ENCODE peak calls at places on chromosome X, in seven cellular contexts. R is CD4-positive, alpha-beta memory T cell; E is psoas muscle; F is ovary; Z is aorta; D is tibial nerve; I is CD4-positive, alpha-beta T cell. C is an unnamed sample. For H3K9me3, the result is how much of the 10 kb centered on the place peaks cover.

GRCh38 chrX:148600131-148600530 is 99.7 kb downstream of the AFF2 start:
- DNase-seq in R (no peak), E (no peak), F (no peak), Z (no peak), D (no peak), I (no peak), C (no peak)

GRCh38 chrX:22165732-22166457 is 106.8 kb upstream of the CBLL2 start:
- DNase-seq in R (no peak), E (no peak), F (no peak), Z (no peak), D (no peak), I (no peak), C (no peak)

GRCh38 chrX:150482537-150483217 is 85.7 kb upstream of the MTM1 start:
- DNase-seq in R (no peak), E (no peak), F (no peak), Z (no peak), D (no peak), I (no peak), C (no peak)

GRCh38 chrX:150421816-150422215 is 58.7 kb downstream of the MAMLD1 start:
- DNase-seq in R (no peak), E (peak), F (peak), Z (peak), D (no peak), I (no peak), C (no peak)

GRCh38 chrX:107629533-107629909 is 1.2 kb downstream of the PRPS1 start:
- DNase-seq in R (no peak), E (no peak), F (no peak), Z (no peak), D (no peak), I (no peak), C (no peak)

GRCh38 chrX:96372313-96373046 is 312.2 kb upstream of the DIAPH2 start:
- DNase-seq in R (no peak), E (no peak), F (no peak), Z (no peak), D (no peak), I (no peak), C (no peak)

GRCh38 chrX:113400193-113400704 is 559.6 kb upstream of the AMOT start:
- DNase-seq in R (no peak), E (no peak), F (no peak), Z (no peak), D (no peak), I (no peak), C (no peak)

GRCh38 chrX:11890843-11891514 is 132.9 kb downstream of the MSL3 start:
- DNase-seq in R (no peak), E (peak), F (no peak), Z (no peak), D (no peak), I (no peak), C (no peak)

GRCh38 chrX:76228499-76228898 is 55.6 kb downstream of the PBDC1 start:
- DNase-seq in R (no peak), E (no peak), F (no peak), Z (no peak), D (no peak), I (no peak), C (no peak)

GRCh38 chrX:40154853-40155616 is 57.3 kb upstream of the BCOR start:
- DNase-seq in R (no peak), E (peak), F (peak), Z (peak), D (no peak), I (no peak), C (no peak)

GRCh38 chrX:39905475-39905889 is 192.3 kb downstream of the BCOR start:
- DNase-seq in R (no peak), E (no peak), F (peak), Z (no peak), D (no peak), I (no peak), C (no peak)

GRCh38 chrX:97529801-97530200 is 646.1 kb downstream of the RPA4 start:
- DNase-seq in R (no peak), E (no peak), F (no peak), Z (no peak), D (no peak), I (no peak), C (no peak)

GRCh38 chrX:49039598-49040375 is 3.4 kb downstream of the TFE3 start:
- DNase-seq in R (peak), E (peak), F (peak), Z (peak), D (peak), I (peak), C (no peak)

GRCh38 chrX:51420610-51421009 is 75.8 kb downstream of the NUDT11 start:
- DNase-seq in R (peak), E (no peak), F (no peak), Z (no peak), D (no peak), I (no peak), C (no peak)

GRCh38 chrX:42119076-42119475 is 195.7 kb upstream of the CASK start:
- DNase-seq in R (no peak), E (no peak), F (no peak), Z (no peak), D (no peak), I (no peak), C (no peak)

GRCh38 chrX:149259241-149259640 is 245.9 kb downstream of the IDS start:
- DNase-seq in R (no peak), E (no peak), F (no peak), Z (no peak), D (no peak), I (no peak), C (no peak)

GRCh38 chrX:70398899-70399298 is 24.2 kb upstream of the GDPD2 start:
- DNase-seq in R (peak), E (no peak), F (no peak), Z (no peak), D (no peak), I (no peak), C (no peak)

GRCh38 chrX:74656079-74656745 is 41.8 kb upstream of the RLIM start:
- DNase-seq in R (no peak), E (no peak), F (no peak), Z (no peak), D (no peak), I (no peak), C (no peak)

GRCh38 chrX:100368167-100368566 is 41.9 kb downstream of the PCDH19 start:
- DNase-seq in R (peak), E (no peak), F (no peak), Z (no peak), D (no peak), I (no peak), C (no peak)

GRCh38 chrX:154731881-154732280 is 19.0 kb downstream of the GAB3 start:
- DNase-seq in R (no peak), E (no peak), F (no peak), Z (no peak), D (no peak), I (no peak), C (no peak)

GRCh38 chrX:47091149-47091775 is 13.0 kb downstream of the RGN start:
- DNase-seq in R (no peak), E (no peak), F (no peak), Z (no peak), D (no peak), I (no peak), C (no peak)

GRCh38 chrX:31435592-31435991 is 363.8 kb upstream of the FTHL17 start:
- DNase-seq in R (no peak), E (no peak), F (no peak), Z (no peak), D (no peak), I (no peak), C (no peak)

GRCh38 chrX:80388206-80388605 is 32.0 kb upstream of the TENT5D start:
- DNase-seq in R (no peak), E (no peak), F (no peak), Z (no peak), D (no peak), I (no peak), C (no peak)
- H3K9me3 ChIP-seq in R (under half), E (under half), F (under half), Z (under half), D (under half), I (under half), C (under half)

DNA sequence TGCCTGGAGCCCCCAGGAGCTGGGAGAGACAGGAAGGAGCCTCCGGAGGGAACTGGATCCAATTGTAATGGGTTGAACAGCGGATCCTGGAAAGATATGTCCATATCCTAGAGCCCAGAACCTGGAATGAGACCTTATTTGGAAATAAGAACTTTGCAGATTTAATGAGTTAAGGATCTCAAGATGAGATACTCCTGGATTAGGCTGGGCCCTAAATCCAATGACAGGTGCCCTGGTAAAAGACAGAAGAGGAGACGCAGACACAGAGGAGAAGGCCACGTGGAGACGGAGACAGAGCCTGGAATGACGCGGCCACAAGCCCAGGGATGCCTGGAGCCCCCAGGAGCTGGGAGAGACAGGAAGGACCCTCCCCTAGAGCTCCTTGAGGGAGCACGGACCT is 34.1 kb downstream of the P2RY8 start:
- DNase-seq in R (no peak), E (no peak), F (no peak), Z (peak), D (no peak), I (no peak), C (no peak)
- H3K9me3 ChIP-seq in R (under half), E (under half), F (under half), Z (under half), D (under half), I (under half), C (under half)

DNA sequence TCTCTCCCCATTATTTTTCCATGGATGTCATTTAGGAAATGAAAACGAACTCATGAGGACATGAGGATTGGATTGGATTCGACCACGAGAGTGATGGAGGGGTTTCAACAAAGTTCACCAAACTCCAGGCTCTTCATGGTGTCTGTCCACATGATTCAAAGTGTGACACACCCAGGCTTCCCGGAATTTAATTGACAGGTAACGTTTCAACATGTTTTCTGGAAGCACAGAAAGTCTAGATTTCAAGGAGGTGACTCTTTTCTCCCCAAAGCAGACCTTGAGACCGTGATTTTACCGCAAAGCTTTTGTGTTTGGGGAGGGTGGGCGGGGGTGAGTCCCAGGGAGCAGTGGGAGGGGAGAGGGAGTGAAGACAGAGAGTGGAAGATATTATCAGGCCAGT is 94.2 kb upstream of the CD99 start:
- DNase-seq in R (no peak), E (no peak), F (no peak), Z (no peak), D (no peak), I (no peak), C (no peak)
- H3K9me3 ChIP-seq in R (under half), E (under half), F (under half), Z (under half), D (under half), I (under half), C (under half)

DNA sequence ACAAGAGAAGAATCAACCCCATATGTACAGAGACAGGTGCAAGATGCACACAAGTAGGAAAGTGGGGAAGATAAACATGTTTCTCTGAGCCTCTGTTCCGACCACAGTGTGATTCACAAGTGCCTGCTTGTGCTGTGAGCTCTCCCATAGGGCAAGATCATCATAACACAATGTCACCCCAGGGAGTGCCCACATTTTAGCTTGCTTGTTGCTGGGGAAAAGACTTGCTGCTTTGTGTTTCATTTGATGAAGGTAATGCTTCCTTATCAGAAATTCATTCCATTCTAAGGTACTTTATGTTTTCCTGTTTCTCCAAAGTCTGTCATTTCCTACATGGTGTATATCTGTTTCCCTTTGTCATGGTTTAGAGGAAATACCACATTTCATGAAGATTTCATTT is 304.5 kb upstream of the DIPK2B start:
- DNase-seq in R (no peak), E (no peak), F (no peak), Z (no peak), D (no peak), I (no peak), C (no peak)
- H3K9me3 ChIP-seq in R (under half), E (under half), F (under half), Z (under half), D (under half), I (under half), C (under half)

DNA sequence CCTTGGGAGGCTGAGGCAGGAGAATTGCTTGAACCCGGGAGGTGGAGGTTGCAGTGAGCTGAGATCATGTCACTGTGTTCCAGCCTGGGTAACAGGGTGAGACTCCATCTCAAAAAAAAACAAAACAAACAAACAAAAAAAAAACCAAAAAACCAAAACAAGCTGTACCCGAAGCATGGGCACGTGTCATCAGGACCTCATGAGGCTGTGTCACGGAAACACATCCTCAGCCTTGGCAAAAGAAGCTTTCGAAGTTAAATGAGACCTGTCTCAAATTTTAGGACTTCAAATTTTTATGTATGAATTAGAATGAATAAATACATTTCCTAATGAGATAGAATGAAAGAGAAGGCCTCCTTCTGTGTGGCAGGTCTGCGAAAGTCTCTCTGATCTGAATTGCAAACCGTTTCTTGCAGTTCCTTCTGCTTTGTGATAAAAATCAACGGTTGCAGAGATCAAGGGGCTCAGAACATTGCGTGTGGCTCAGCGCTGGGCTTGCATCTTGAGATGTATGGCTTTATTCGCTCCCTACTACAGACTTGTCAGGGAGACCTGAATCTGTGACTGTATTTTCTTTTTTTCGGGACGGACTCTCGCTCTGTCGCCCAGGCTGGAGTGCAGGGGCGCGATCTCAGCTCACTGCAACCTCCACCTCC is 19.5 kb upstream of the CRLF2 start:
- DNase-seq in R (peak), E (no peak), F (no peak), Z (peak), D (no peak), I (no peak), C (no peak)
- H3K9me3 ChIP-seq in R (under half), E (under half), F (under half), Z (under half), D (under half), I (under half), C (under half)

DNA sequence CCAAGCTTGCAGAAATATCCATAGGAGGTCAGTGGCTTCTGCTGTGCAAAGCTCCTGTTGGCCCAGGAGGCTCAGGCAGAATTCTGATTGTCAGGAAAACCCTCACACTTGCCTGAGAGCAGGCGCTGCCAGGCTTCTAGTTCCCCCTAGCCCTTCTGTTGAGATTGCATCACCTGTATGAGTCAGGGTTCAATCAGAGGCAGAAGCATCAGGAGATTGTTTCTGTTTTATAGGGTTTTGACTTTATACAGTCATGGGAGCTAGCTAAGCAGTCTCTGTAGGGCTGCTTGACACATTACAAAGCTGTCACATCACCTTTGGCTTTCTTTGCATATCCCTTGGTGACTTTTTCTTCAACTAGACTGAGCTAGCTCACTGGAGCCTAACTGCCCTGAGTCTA is 27.8 kb downstream of the DIPK2B start:
- DNase-seq in R (no peak), E (no peak), F (no peak), Z (no peak), D (no peak), I (no peak), C (no peak)
- H3K9me3 ChIP-seq in R (under half), E (under half), F (under half), Z (under half), D (under half), I (under half), C (under half)

DNA sequence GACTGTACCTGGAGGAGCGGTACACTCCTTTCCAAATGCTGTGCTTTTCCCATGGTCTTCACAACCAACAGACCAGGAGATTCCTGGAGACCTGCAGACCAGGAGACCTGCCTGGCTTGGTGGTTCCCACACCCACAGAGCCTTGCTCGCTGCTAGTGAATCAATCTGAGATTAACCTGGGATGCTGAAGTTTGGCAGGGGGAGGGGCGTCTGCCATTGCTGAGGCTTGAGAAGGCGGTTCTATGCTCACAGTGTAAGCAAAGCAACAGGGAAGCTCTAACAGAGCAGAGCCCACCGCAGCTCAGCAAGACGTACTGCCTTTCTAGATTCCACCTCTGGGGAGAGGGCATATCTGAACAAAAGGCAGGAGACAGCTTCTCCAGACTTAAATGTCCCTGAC is 34.5 kb upstream of the FAAH2 start:
- DNase-seq in R (no peak), E (peak), F (no peak), Z (no peak), D (no peak), I (no peak), C (no peak)
- H3K9me3 ChIP-seq in R (under half), E (under half), F (under half), Z (under half), D (under half), I (under half), C (under half)

DNA sequence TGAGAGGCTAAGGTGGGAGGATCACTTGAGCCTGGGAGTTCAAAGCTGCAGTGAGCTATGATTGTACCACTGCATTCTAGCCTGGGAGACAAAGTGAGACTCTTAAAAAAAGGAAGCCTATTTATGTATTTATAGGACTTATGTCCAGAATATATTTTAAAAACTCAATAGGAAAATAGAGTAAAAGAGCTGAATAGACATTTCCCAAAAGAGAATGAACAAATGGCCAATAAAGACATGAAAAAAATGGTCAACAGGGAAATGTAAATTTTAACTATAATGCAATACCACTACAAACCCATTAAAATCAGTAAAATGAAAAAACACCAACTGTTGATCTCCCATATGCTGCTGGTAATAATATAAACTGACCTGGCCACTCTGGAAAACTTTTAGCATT is 115.0 kb downstream of the HUWE1 start:
- DNase-seq in R (no peak), E (no peak), F (no peak), Z (no peak), D (no peak), I (no peak), C (no peak)
- H3K9me3 ChIP-seq in R (under half), E (under half), F (under half), Z (under half), D (under half), I (under half), C (under half)

C was measured in T-helper 17 cell.